ENCODE peak calls at places on chromosomes 12 and 14, in seven cellular contexts. L is NK-92 treated with Interleukin-12 subunit alpha and Interleukin-12 subunit beta, amount 100 ng/mL, for 24 hours; A is MV-4-11; V is 8988T; W is NCI-H1105 treated with DMSO at 0.1 percent for 48 hours; T is activated T-cell treated with anti-CD3 and anti-CD28 coated beads for 1 hour; C is GM23338. U is an unnamed sample.
A peak's percentile ranks its signal among the peaks of the same experiment; 100 is the strongest.

GRCh38 chr14:91140672-91141071 is 26.8 kb downstream of the DGLUCY start:
- DNase-seq in T (no peak), A (no peak), C (peak; percentile 79), L (no peak), V (peak; percentile 35), W (peak; percentile 34), U (peak; percentile 82)

GRCh38 chr12:46965137-46965536 is 114.3 kb upstream of the PCED1B start:
- DNase-seq in W (no peak), C (no peak), T (no peak), V (no peak), L (no peak), A (no peak), U (no peak)

GRCh38 chr12:80877706-80878384 is 59.9 kb downstream of the LIN7A start:
- DNase-seq in T (no peak), C (no peak), A (no peak), L (no peak), W (peak; percentile 90), V (no peak), U (no peak)

GRCh38 chr12:4852911-4853310 is 56.8 kb upstream of the KCNA1 start:
- DNase-seq in W (no peak), V (no peak), L (no peak), C (no peak), T (no peak), A (no peak), U (no peak)

GRCh38 chr14:34338056-34338455 is 124.0 kb downstream of the SPTSSA start:
- DNase-seq in W (no peak), C (no peak), V (no peak), A (no peak), T (no peak), L (no peak), U (no peak)

GRCh38 chr14:69543341-69544249 is 31.1 kb downstream of the CCDC177 start:
- DNase-seq in C (peak; percentile 64), A (peak; percentile 95), L (peak; percentile 80), T (no peak), V (peak; percentile 44), W (no peak), U (peak; percentile 78)

GRCh38 chr12:54041097-54041690 is 8.3 kb downstream of the HOXC5 start:
- DNase-seq in C (no peak), L (no peak), A (no peak), T (no peak), W (no peak), V (no peak), U (no peak)

GRCh38 chr12:66268562-66268961 is 33.7 kb upstream of the HELB start:
- DNase-seq in C (no peak), A (peak; percentile 97), W (no peak), V (no peak), T (no peak), L (no peak), U (no peak)

GRCh38 chr14:68653754-68654153 is 139.1 kb downstream of the ZFP36L1 start:
- DNase-seq in V (no peak), C (no peak), L (no peak), A (no peak), W (no peak), T (no peak), U (no peak)

GRCh38 chr12:30013051-30013450 is 229.3 kb upstream of the TMTC1 start:
- DNase-seq in T (no peak), W (no peak), L (no peak), A (no peak), V (no peak), C (peak; percentile 72), U (no peak)

GRCh38 chr12:129201029-129201428 is 347.8 kb downstream of the GLT1D1 start:
- DNase-seq in C (no peak), W (no peak), V (no peak), T (no peak), A (no peak), L (no peak), U (no peak)

GRCh38 chr14:27384124-27384523 is 786.3 kb upstream of the NOVA1 start:
- DNase-seq in V (no peak), T (no peak), W (no peak), C (no peak), L (no peak), A (no peak), U (no peak)

GRCh38 chr12:14906114-14906513 is 20.5 kb upstream of the MGP start:
- DNase-seq in C (no peak), A (no peak), W (no peak), V (no peak), L (no peak), T (no peak), U (no peak)

GRCh38 chr12:48026081-48026827 is 22.0 kb upstream of the COL2A1 start:
- DNase-seq in V (no peak), C (no peak), L (no peak), T (no peak), W (no peak), A (no peak), U (no peak)

GRCh38 chr12:68121143-68121542 is 38.4 kb downstream of the IFNG start:
- DNase-seq in W (no peak), C (no peak), L (peak; percentile 26), T (no peak), A (no peak), V (no peak), U (no peak)

GRCh38 chr12:89622115-89622514 is 86.5 kb downstream of the ATP2B1 start:
- DNase-seq in C (no peak), L (no peak), W (no peak), A (no peak), T (no peak), V (no peak), U (no peak)

GRCh38 chr12:14907953-14908352 is 22.3 kb upstream of the MGP start:
- DNase-seq in C (no peak), L (no peak), A (peak; percentile 7), T (no peak), W (no peak), V (no peak), U (no peak)

GRCh38 chr12:126069549-126070165 is 1004.4 kb downstream of the AACS start:
- DNase-seq in C (peak; percentile 69), L (no peak), W (peak; percentile 69), T (no peak), V (no peak), A (peak; percentile 34), U (peak; percentile 55)